ENCODE peak calls at places on chromosomes 5 and 9, in nine cellular contexts. Y is type B pancreatic cell; I is bronchial epithelial cell; N is HT-29; F is SIG-M5; J is WTC11; Z is NCI-H748 treated with DMSO at 0.1 percent for 48 hours; E is activated CD4-positive, CD25-positive, alpha-beta regulatory T cell treated with anti-CD3 and anti-CD28 coated beads, Interleukin-2, amount 50 U/mL, for 72 hours; W is mucosa of gallbladder. C is an unnamed sample.

GRCh38 chr9:120032639-120033038 is 547.3 kb downstream of the CDK5RAP2 start:
- DNase-seq in Y (no peak), I (no peak), N (no peak), F (no peak), J (peak; percentile 62), Z (no peak), E (no peak), W (no peak), C (no peak)

GRCh38 chr5:118592678-118593328 is 395.5 kb downstream of the DTWD2 start:
- DNase-seq in Y (no peak), I (no peak), N (no peak), F (no peak), J (no peak), Z (no peak), E (no peak), W (no peak), C (no peak)

GRCh38 chr5:110872963-110873362 is 134.2 kb downstream of the SLC25A46 start:
- DNase-seq in Y (no peak), I (no peak), N (no peak), F (no peak), J (no peak), Z (no peak), E (no peak), W (no peak), C (no peak)

GRCh38 chr5:6450235-6450860 is 1.7 kb downstream of the UBE2QL1 start:
- DNase-seq in Y (no peak), I (no peak), N (no peak), F (no peak), J (no peak), Z (peak; percentile 78), E (no peak), W (no peak), C (no peak)

GRCh38 chr5:102747386-102748166 is 7.5 kb upstream of the PAM start:
- DNase-seq in Y (no peak), I (no peak), N (no peak), F (no peak), J (no peak), Z (no peak), E (no peak), W (no peak), C (no peak)

GRCh38 chr5:155268770-155269425 is 255.3 kb downstream of the KIF4B start:
- DNase-seq in Y (no peak), I (no peak), N (no peak), F (no peak), J (no peak), Z (no peak), E (no peak), W (no peak), C (no peak)

GRCh38 chr9:92964981-92965758 is 17.8 kb downstream of the FGD3 start:
- DNase-seq in Y (no peak), I (no peak), N (no peak), F (no peak), J (no peak), Z (no peak), E (peak; percentile 63), W (no peak), C (no peak)

GRCh38 chr5:181164076-181164952 is 16.9 kb downstream of the OR2V2 start:
- DNase-seq in Y (no peak), I (no peak), N (no peak), F (no peak), J (peak; percentile 60), Z (no peak), E (peak; percentile 48), W (no peak), C (no peak)

GRCh38 chr9:86303316-86303975 is 21.1 kb upstream of the ISCA1 start:
- DNase-seq in Y (no peak), I (peak; percentile 82), N (no peak), F (no peak), J (no peak), Z (no peak), E (no peak), W (no peak), C (no peak)

GRCh38 chr9:3824589-3824988 is 298.8 kb upstream of the RFX3 start:
- DNase-seq in Y (no peak), I (no peak), N (no peak), F (no peak), J (no peak), Z (no peak), E (no peak), W (no peak), C (no peak)

GRCh38 chr5:115857621-115858349 is 16.1 kb downstream of the AP3S1 start:
- DNase-seq in Y (no peak), I (peak; percentile 37), N (no peak), F (no peak), J (no peak), Z (no peak), E (no peak), W (no peak), C (no peak)

GRCh38 chr9:116569111-116569510 is 118.0 kb upstream of the TRIM32 start:
- DNase-seq in Y (no peak), I (peak; percentile 92), N (no peak), F (no peak), J (no peak), Z (no peak), E (no peak), W (no peak), C (no peak)

GRCh38 chr9:117091529-117091928 is 323.3 kb downstream of the ASTN2 start:
- DNase-seq in Y (no peak), I (no peak), N (no peak), F (no peak), J (peak; percentile 26), Z (no peak), E (no peak), W (no peak), C (no peak)

GRCh38 chr5:172858990-172859811 is 25.1 kb downstream of the ERGIC1 start:
- DNase-seq in Y (no peak), I (no peak), N (peak; percentile 63), F (no peak), J (no peak), Z (no peak), E (no peak), W (no peak), C (no peak)

GRCh38 chr5:131384181-131384580 is 120.3 kb downstream of the CDC42SE2 start:
- DNase-seq in Y (no peak), I (no peak), N (no peak), F (no peak), J (no peak), Z (no peak), E (no peak), W (no peak), C (no peak)

GRCh38 chr9:137162505-137163100 is 7.2 kb downstream of the LRRC26 start:
- DNase-seq in Y (no peak), I (no peak), N (peak; percentile 65), F (no peak), J (peak; percentile 54), Z (no peak), E (no peak), W (no peak), C (no peak)

GRCh38 chr5:11247224-11247623 is 486.2 kb upstream of the DAP start:
- DNase-seq in Y (no peak), I (no peak), N (no peak), F (no peak), J (no peak), Z (no peak), E (no peak), W (no peak), C (no peak)

GRCh38 chr5:167296056-167296455 is 995.4 kb upstream of the WWC1 start:
- DNase-seq in Y (no peak), I (no peak), N (no peak), F (no peak), J (no peak), Z (no peak), E (no peak), W (no peak), C (no peak)

GRCh38 chr5:54538156-54538555 is 20.6 kb downstream of the SNX18 start:
- DNase-seq in Y (no peak), I (no peak), N (no peak), F (no peak), J (no peak), Z (no peak), E (no peak), W (no peak), C (no peak)

GRCh38 chr9:840343-840742 is 1.2 kb upstream of the DMRT1 start:
- DNase-seq in Y (no peak), I (no peak), N (no peak), F (no peak), J (peak; percentile 72), Z (no peak), E (no peak), W (no peak), C (no peak)

GRCh38 chr5:10635257-10635860 is 71.5 kb downstream of the ANKRD33B start:
- DNase-seq in Y (no peak), I (peak; percentile 77), N (no peak), F (peak; percentile 94), J (no peak), Z (no peak), E (peak; percentile 67), W (no peak), C (no peak)

GRCh38 chr9:68706579-68707201 is 1.6 kb downstream of the PIP5K1B start:
- DNase-seq in Y (no peak), I (no peak), N (peak; percentile 16), F (no peak), J (no peak), Z (no peak), E (no peak), W (no peak), C (no peak)

GRCh38 chr5:107640568-107640967 is 30.2 kb downstream of the EFNA5 start:
- DNase-seq in Y (no peak), I (no peak), N (no peak), F (no peak), J (no peak), Z (no peak), E (no peak), W (no peak), C (no peak)

GRCh38 chr5:32413466-32414263 is 30.9 kb downstream of the ZFR start:
- DNase-seq in Y (no peak), I (no peak), N (no peak), F (no peak), J (no peak), Z (no peak), E (no peak), W (no peak), C (no peak)

GRCh38 chr5:179869641-179870402 is 11.2 kb upstream of the MRNIP start:
- DNase-seq in Y (no peak), I (no peak), N (no peak), F (no peak), J (no peak), Z (no peak), E (no peak), W (no peak), C (no peak)

GRCh38 chr9:111926421-111926875 is 29.8 kb downstream of the UGCG start:
- DNase-seq in Y (no peak), I (no peak), N (no peak), F (peak; percentile 92), J (no peak), Z (no peak), E (no peak), W (peak; percentile 50), C (no peak)